ENCODE peak calls at places on chromosomes 6 and 20, in six cellular contexts. Y is AG09319; R is effector CD4-positive, alpha-beta T cell; B is adrenal gland; A is SJSA1; X is endothelial cell. F is an unnamed sample.

GRCh38 chr6:44342489-44342888 is at the start of gene SPATS1:
- DNase-seq in Y (no peak), R (no peak), B (no peak), A (no peak), X (peak), F (no peak)

GRCh38 chr6:114364295-114364694 is 21.5 kb upstream of the HS3ST5 start:
- DNase-seq in Y (no peak), R (no peak), B (no peak), A (peak), X (no peak), F (no peak)

GRCh38 chr20:24208652-24209051 is 220.1 kb upstream of the GGTLC1 start:
- DNase-seq in Y (no peak), R (no peak), B (no peak), A (no peak), X (peak), F (peak)

GRCh38 chr20:37534401-37535157 is 6.9 kb upstream of the BLCAP start:
- DNase-seq in Y (peak), R (peak), B (peak), A (peak), X (peak), F (peak)

GRCh38 chr20:33884633-33885032 is 73.5 kb downstream of the CHMP4B start:
- DNase-seq in Y (no peak), R (no peak), B (no peak), A (no peak), X (no peak), F (no peak)

GRCh38 chr6:43090557-43090952 is 14.4 kb downstream of the PTK7 start:
- DNase-seq in Y (no peak), R (no peak), B (no peak), A (no peak), X (no peak), F (no peak)

GRCh38 chr6:140987364-140988135 is 1145.2 kb upstream of the GJE1 start:
- DNase-seq in Y (no peak), R (no peak), B (no peak), A (no peak), X (no peak), F (no peak)

GRCh38 chr6:6843057-6843627 is 254.6 kb downstream of the LY86 start:
- DNase-seq in Y (no peak), R (no peak), B (no peak), A (no peak), X (no peak), F (no peak)

GRCh38 chr6:43743682-43744381 is 26.2 kb upstream of the VEGFA start:
- DNase-seq in Y (no peak), R (no peak), B (peak), A (no peak), X (no peak), F (no peak)

GRCh38 chr6:29797120-29797519 is 30.5 kb upstream of the HLA-G start:
- DNase-seq in Y (no peak), R (no peak), B (peak), A (no peak), X (no peak), F (no peak)